ENCODE peak calls at places on chromosome 7, in four cellular contexts. B is left ventricle myocardium inferior, P is SJSA1, U is lung. X is an unnamed sample. For H3K9me3 and H3K27me3, the result is how much of the 10 kb centered on the place peaks cover.

GRCh38 chr7:112994666-112995065 is 92.0 kb downstream of the GPR85 start:
- DNase-seq in B (no peak), P (no peak), U (no peak), X (no peak)

GRCh38 chr7:98568891-98569290 is 48.2 kb upstream of the NPTX2 start:
- DNase-seq in B (no peak), P (no peak), U (no peak), X (peak)

GRCh38 chr7:36761835-36762234 is 37.5 kb upstream of the AOAH start:
- DNase-seq in B (no peak), P (no peak), U (no peak), X (no peak)

GRCh38 chr7:29177963-29178612 is 16.5 kb upstream of the CHN2 start:
- DNase-seq in B (peak), P (no peak), U (no peak), X (no peak)

GRCh38 chr7:469591-469961 is 50.1 kb downstream of the PDGFA start:
- DNase-seq in B (no peak), P (peak), U (no peak), X (no peak)

GRCh38 chr7:40815512-40815911 is 680.7 kb downstream of the SUGCT start:
- DNase-seq in B (no peak), P (no peak), U (no peak), X (no peak)

GRCh38 chr7:122136639-122137253 is 7.3 kb downstream of the AASS start:
- DNase-seq in B (no peak), P (no peak), U (no peak), X (no peak)

GRCh38 chr7:105876964-105877601 is 684 bp upstream of the ATXN7L1 start:
- DNase-seq in B (peak), P (no peak), U (no peak), X (peak)

GRCh38 chr7:151431768-151432311 is 8.1 kb downstream of the CRYGN start:
- DNase-seq in B (no peak), P (no peak), U (no peak), X (no peak)

GRCh38 chr7:1850976-1851571 is 181.0 kb downstream of the ELFN1 start:
- DNase-seq in B (no peak), P (no peak), U (no peak), X (peak)

GRCh38 chr7:121696954-121697353 is 176.0 kb upstream of the PTPRZ1 start:
- DNase-seq in B (no peak), P (no peak), U (no peak), X (no peak)

GRCh38 chr7:7970620-7971307 is 2.2 kb downstream of the GLCCI1 start:
- DNase-seq in B (no peak), P (no peak), U (no peak), X (peak)

GRCh38 chr7:115357213-115357999 is 435.5 kb downstream of the MDFIC start:
- DNase-seq in B (no peak), P (no peak), U (no peak), X (no peak)

GRCh38 chr7:32905175-32905662 is 13.7 kb upstream of the KBTBD2 start:
- DNase-seq in B (no peak), P (peak), U (peak), X (peak)

GRCh38 chr7:129751916-129752315 is 140.4 kb downstream of the NRF1 start:
- DNase-seq in B (no peak), P (no peak), U (no peak), X (no peak)

GRCh38 chr7:108303332-108303731 is 152.9 kb downstream of the NRCAM start:
- DNase-seq in B (no peak), P (no peak), U (no peak), X (no peak)

GRCh38 chr7:119196183-119196582 is 971.7 kb downstream of the ANKRD7 start:
- DNase-seq in B (no peak), P (no peak), U (no peak), X (no peak)

GRCh38 chr7:135510603-135511183 is 791 bp upstream of the CNOT4 start:
- DNase-seq in B (no peak), P (no peak), U (no peak), X (no peak)

GRCh38 chr7:51275532-51275931 is 41.1 kb downstream of the COBL start:
- DNase-seq in B (no peak), P (no peak), U (no peak), X (no peak)

GRCh38 chr7:70710651-70711050 is 421.3 kb upstream of the GALNT17 start:
- DNase-seq in B (no peak), P (no peak), U (no peak), X (no peak)

GRCh38 chr7:74267756-74268565 is 13.8 kb upstream of the RFC2 start:
- DNase-seq in B (no peak), P (no peak), U (no peak), X (no peak)

GRCh38 chr7:156604311-156604710 is 36.3 kb upstream of the RNF32 start:
- DNase-seq in B (no peak), P (no peak), U (no peak), X (no peak)

GRCh38 chr7:137846588-137847417 is at the start of gene DGKI:
- DNase-seq in B (no peak), P (no peak), U (no peak), X (peak)

GRCh38 chr7:101302641-101303101 is 18.9 kb downstream of the IFT22 start:
- DNase-seq in B (no peak), P (no peak), U (no peak), X (no peak)

GRCh38 chr7:101300465-101301376 is 20.9 kb downstream of the IFT22 start:
- DNase-seq in B (no peak), P (no peak), U (no peak), X (no peak)

GRCh38 chr7:101294832-101295121 is 26.8 kb downstream of the IFT22 start:
- DNase-seq in B (no peak), P (no peak), U (no peak), X (no peak)

GRCh38 chr7:101303102-101303701 is 18.4 kb downstream of the IFT22 start:
- DNase-seq in B (no peak), P (no peak), U (no peak), X (no peak)

DNA sequence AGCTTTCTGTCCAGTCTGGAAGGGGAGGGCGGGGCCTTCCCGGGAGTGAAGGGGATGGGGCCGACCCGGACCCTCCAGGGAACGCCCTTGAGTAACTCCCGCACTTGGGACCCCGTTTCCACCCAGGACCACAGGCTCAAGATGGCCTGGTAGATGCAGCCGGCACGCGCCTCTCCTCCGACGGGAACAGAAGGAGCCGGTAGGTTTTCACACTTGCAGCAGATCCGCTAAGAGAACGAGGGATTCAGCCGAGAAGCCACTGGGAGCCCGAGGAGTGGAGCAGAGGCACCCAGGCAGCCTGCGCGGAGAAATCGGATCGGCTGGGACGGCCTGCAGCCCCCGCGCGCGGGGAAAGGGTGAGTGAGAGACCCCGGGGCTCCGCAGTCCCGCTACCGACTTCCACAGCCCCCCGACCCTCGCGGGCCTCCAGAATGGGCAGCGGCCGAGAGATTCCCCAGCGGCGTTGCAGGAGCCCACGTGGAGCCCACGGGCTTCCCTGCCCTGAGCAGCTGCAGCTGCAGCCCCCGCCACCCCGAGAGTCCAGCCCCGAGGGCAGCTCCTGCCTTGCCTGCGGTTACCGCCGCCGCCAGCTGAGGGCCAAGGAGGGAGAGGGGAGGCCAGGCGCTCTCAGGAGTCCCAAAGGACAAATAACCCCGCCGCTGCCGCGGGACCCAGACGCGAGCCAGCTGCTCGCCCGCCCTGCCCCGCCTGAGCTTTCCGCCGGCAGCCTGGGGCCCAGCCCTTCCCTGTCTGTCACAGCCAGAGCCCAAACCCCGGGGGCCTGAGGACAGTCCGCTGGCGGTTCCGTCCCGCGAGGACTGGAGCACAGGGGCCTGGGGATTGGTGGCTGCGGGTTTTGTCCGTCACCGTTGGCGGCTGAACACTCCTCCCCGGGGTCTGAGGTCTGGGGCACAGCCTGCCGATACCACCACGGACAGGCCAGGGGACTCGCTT is 21.8 kb downstream of the IFT22 start:
- DNase-seq in B (no peak), P (no peak), U (no peak), X (peak)
- H3K4me3 ChIP-seq in B (no peak), P (no peak), U (no peak), X (peak)

DNA sequence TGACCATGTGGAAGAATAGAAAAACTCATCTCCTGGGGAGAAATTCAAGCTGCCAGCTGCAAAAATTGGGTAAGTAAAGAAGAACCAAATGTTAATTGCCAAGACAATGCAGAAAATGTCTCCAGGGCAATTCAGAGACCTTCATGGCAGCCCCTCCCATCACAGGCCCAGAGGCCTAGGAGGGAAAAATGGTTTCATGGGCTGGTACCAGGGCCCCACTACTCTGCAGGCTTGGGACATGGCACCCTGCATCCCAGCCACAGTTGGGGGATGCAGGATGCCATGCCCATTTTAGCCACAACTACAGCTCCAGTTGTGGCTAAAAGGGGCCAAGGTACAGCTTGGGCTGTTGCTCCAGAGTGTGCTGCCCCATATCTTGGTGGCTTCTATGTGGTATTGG is 20.9 kb upstream of the MKLN1 start:
- DNase-seq in B (no peak), P (no peak), U (no peak), X (no peak)
- H3K9me3 ChIP-seq in B (under half), P (under half), U (under half), X (under half)

GRCh38 chr7:26388256-26388655 is 96.6 kb downstream of the SNX10 start:
- DNase-seq in B (no peak), P (no peak), U (no peak), X (no peak)
- H3K27me3 ChIP-seq in B (half or more), P (under half), U (under half), X (half or more)

DNA sequence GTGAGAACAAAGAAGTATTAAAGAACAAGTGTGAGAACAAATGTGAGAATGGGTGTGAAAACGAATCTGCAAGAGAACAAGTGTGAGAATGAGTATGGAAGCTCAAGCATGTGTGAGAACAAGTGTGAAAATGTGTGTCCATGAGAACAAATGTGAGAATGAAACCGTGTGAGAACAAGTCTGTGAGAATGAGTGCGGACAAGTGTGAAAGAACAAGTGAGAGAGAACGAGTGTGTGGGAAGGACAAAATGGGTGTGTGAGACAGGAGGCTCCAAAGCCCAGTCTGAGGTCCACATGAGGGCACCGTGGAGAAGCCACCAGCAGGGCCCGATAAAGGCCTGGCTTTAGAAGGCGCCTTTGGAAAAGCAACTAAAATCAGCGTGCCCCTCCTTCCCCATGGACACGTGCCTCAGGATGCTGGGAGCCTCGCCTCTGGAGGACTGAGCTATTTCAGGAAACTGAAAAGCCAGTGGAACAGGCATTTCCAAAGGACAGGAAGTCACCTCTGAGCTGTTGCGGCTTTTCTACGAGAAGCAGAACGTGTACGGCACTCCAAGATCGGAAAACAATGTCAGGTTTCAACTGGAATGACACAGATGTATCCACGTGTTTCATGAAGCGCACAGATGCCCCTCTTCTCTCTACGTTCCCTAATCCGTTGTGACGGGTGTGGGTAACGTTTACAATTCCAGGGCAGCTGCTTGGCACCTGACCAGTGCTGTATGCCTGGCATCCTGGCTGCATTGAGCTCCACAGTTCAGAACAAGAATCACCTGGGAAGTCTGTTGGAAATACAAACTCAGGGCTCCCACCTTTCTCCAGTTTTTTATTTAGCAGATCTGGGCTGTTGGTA is 46.4 kb downstream of the ESYT2 start:
- DNase-seq in B (peak), P (peak), U (peak), X (no peak)
- H3K4me3 ChIP-seq in B (peak), P (no peak), U (no peak), X (no peak)

GRCh38 chr7:13932131-13932530 is 57.3 kb downstream of the ETV1 start:
- DNase-seq in B (no peak), P (no peak), U (no peak), X (no peak)
- H3K9me3 ChIP-seq in B (under half), P (under half), U (under half), X (under half)

GRCh38 chr7:154916381-154917213 is 86.3 kb downstream of the PAXIP1 start:
- DNase-seq in B (no peak), P (no peak), U (no peak), X (no peak)

GRCh38 chr7:154913645-154914579 is 89.0 kb downstream of the PAXIP1 start:
- DNase-seq in B (peak), P (peak), U (peak), X (peak)

GRCh38 chr7:154914580-154915380 is 88.1 kb downstream of the PAXIP1 start:
- DNase-seq in B (no peak), P (no peak), U (no peak), X (no peak)

GRCh38 chr7:154917214-154918160 is 85.4 kb downstream of the PAXIP1 start:
- DNase-seq in B (no peak), P (no peak), U (no peak), X (no peak)

DNA sequence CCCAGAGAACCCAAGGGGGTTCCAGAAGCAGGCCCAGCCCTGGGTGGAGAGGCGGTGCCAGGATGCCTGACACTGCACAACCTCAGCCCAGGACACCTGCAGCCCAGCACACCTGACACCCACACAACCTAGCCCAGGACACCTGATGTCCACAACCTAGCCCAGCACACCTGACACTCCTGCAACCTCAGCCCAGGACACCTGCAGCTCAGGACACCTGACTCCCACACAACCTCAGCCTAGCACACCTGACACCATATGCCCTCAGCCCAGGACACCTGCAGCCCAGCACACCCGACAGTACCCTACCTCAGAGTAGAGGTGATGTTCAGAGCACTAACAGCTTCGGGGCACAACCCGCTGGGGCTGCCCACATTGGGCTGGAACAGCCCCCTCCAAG is 87.3 kb downstream of the PAXIP1 start:
- DNase-seq in B (no peak), P (no peak), U (no peak), X (no peak)
- H3K27me3 ChIP-seq in B (under half), P (under half), U (under half), X (under half)

DNA sequence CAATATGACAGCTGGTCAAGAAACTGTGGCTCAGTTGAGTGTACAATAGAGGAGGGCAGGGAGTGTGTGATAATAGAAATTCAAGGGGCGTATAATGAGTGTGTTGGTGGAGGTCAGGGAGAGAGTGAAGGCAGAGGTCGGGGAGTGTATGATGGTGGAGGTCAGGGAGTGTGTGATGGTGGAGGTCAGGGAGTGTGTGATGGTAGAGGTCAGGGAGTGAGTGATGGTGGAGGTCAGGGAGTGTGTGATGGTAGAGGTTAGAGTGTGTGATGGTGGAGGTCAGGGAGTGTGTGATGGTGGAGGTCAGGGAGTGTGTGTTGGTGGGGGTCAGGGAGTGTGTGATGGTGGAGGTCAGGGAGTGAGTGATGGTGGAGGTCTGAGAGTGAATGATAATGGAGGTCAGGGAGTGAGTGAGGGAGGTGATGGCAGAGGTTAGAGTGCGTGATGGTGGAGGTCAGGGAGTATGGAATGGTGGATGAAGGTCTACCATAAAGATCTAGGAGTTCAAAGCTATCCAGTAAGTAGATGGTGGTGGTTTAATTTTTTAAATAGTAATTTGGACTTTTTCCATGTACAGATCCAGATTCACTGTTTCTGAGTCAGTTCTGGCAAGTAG is 57.7 kb upstream of the TNS3 start:
- DNase-seq in B (no peak), P (no peak), U (no peak), X (no peak)
- H3K4me3 ChIP-seq in B (no peak), P (no peak), U (no peak), X (no peak)

GRCh38 chr7:158444501-158445420 is 142.9 kb downstream of the PTPRN2 start:
- DNase-seq in B (no peak), P (no peak), U (no peak), X (no peak)
- H3K9me3 ChIP-seq in B (under half), P (under half), U (under half), X (under half)

DNA sequence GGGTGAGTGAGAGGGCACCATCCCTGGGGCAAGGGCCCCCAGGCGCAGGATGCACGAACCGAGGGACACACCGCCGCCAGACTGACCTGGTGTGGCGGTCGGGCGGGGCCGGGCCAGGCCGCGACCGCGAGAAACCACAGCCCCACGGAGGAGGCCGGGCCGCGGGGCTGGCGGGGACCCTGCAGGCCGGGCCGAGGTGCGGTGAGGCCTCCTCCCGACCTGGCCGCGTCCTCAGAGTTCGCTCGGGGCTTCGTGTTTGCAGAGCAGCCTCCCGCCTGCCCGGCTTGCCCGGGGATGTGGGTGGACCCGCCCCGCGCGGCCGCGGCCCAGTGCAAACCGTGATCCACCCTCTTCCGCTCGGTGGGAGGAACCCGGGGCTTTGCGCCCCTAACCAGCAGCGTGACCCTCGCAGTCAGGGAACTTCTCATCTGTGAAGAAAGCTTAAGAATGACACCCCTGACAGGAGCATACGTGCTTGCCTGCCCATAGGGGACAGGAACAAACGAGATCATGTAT is 20.6 kb upstream of the HOXA13 start:
- DNase-seq in B (no peak), P (no peak), U (no peak), X (no peak)
- H3K27me3 ChIP-seq in B (half or more), P (under half), U (under half), X (half or more)

GRCh38 chr7:86123476-86123875 is 520.2 kb upstream of the GRM3 start:
- DNase-seq in B (no peak), P (no peak), U (no peak), X (no peak)
- H3K4me3 ChIP-seq in B (no peak), P (no peak), U (no peak), X (no peak)

X was measured in BE2C.